ENCODE peak calls at places on chromosomes 4 and X, in ten cellular contexts. One of them, this sample, is unnamed.
A peak's percentile ranks its signal among the peaks of the same experiment; 100 is the strongest.

GRCh38 chr4:88592600-88593448 is 544 bp downstream of the HERC3 start:
- DNase-seq in activated gamma-delta T cell treated with Interleukin-2 at 50 U/mL for 16 hours: peak; percentile 73
- DNase-seq in tibial nerve: peak; percentile 61
- DNase-seq in SJSA1: peak; percentile 77
- DNase-seq in NCI-H510A treated with DMSO at 0.1 percent for 48 hours: peak; percentile 83
- DNase-seq in T-helper 9 cell: peak; percentile 72
- DNase-seq in H54: peak; percentile 62
- DNase-seq in AG04449: no peak
- DNase-seq in A549: peak; percentile 57
- DNase-seq in stimulated activated CD4-positive, alpha-beta T cell treated with anti-CD3 and anti-CD28 coated beads, Interleukin-12 subunit alpha, Interleukin-12 subunit beta, amount 100 ng/mL, for 48 hours: peak; percentile 76
- DNase-seq in this sample: peak; percentile 56

GRCh38 chr4:66946761-66947160 is 598.5 kb downstream of the CENPC start:
- DNase-seq in tibial nerve: no peak
- DNase-seq in T-helper 9 cell: no peak
- DNase-seq in SJSA1: no peak
- DNase-seq in NCI-H510A treated with DMSO at 0.1 percent for 48 hours: no peak
- DNase-seq in H54: no peak
- DNase-seq in stimulated activated CD4-positive, alpha-beta T cell treated with anti-CD3 and anti-CD28 coated beads, Interleukin-12 subunit alpha, Interleukin-12 subunit beta, amount 100 ng/mL, for 48 hours: no peak
- DNase-seq in activated gamma-delta T cell treated with Interleukin-2 at 50 U/mL for 16 hours: no peak
- DNase-seq in AG04449: no peak
- DNase-seq in A549: no peak
- DNase-seq in this sample: no peak

GRCh38 chr4:55249476-55249875 is 96.6 kb upstream of the SRD5A3 start:
- DNase-seq in H54: no peak
- DNase-seq in activated gamma-delta T cell treated with Interleukin-2 at 50 U/mL for 16 hours: no peak
- DNase-seq in A549: no peak
- DNase-seq in stimulated activated CD4-positive, alpha-beta T cell treated with anti-CD3 and anti-CD28 coated beads, Interleukin-12 subunit alpha, Interleukin-12 subunit beta, amount 100 ng/mL, for 48 hours: no peak
- DNase-seq in T-helper 9 cell: no peak
- DNase-seq in tibial nerve: no peak
- DNase-seq in SJSA1: no peak
- DNase-seq in NCI-H510A treated with DMSO at 0.1 percent for 48 hours: no peak
- DNase-seq in AG04449: no peak
- DNase-seq in this sample: no peak

GRCh38 chr4:103982454-103982853 is 262.7 kb upstream of the TACR3 start:
- DNase-seq in T-helper 9 cell: no peak
- DNase-seq in activated gamma-delta T cell treated with Interleukin-2 at 50 U/mL for 16 hours: no peak
- DNase-seq in NCI-H510A treated with DMSO at 0.1 percent for 48 hours: no peak
- DNase-seq in SJSA1: no peak
- DNase-seq in A549: no peak
- DNase-seq in tibial nerve: no peak
- DNase-seq in AG04449: no peak
- DNase-seq in H54: no peak
- DNase-seq in stimulated activated CD4-positive, alpha-beta T cell treated with anti-CD3 and anti-CD28 coated beads, Interleukin-12 subunit alpha, Interleukin-12 subunit beta, amount 100 ng/mL, for 48 hours: no peak
- DNase-seq in this sample: no peak

GRCh38 chr4:151267822-151268535 is 9.0 kb upstream of the PRSS48 start:
- DNase-seq in SJSA1: no peak
- DNase-seq in activated gamma-delta T cell treated with Interleukin-2 at 50 U/mL for 16 hours: no peak
- DNase-seq in tibial nerve: no peak
- DNase-seq in stimulated activated CD4-positive, alpha-beta T cell treated with anti-CD3 and anti-CD28 coated beads, Interleukin-12 subunit alpha, Interleukin-12 subunit beta, amount 100 ng/mL, for 48 hours: no peak
- DNase-seq in T-helper 9 cell: no peak
- DNase-seq in H54: no peak
- DNase-seq in NCI-H510A treated with DMSO at 0.1 percent for 48 hours: no peak
- DNase-seq in AG04449: no peak
- DNase-seq in A549: no peak
- DNase-seq in this sample: no peak

GRCh38 chr4:34293459-34293858 is 1950.9 kb downstream of the ARAP2 start:
- DNase-seq in H54: no peak
- DNase-seq in activated gamma-delta T cell treated with Interleukin-2 at 50 U/mL for 16 hours: no peak
- DNase-seq in stimulated activated CD4-positive, alpha-beta T cell treated with anti-CD3 and anti-CD28 coated beads, Interleukin-12 subunit alpha, Interleukin-12 subunit beta, amount 100 ng/mL, for 48 hours: no peak
- DNase-seq in T-helper 9 cell: no peak
- DNase-seq in A549: no peak
- DNase-seq in SJSA1: no peak
- DNase-seq in tibial nerve: no peak
- DNase-seq in AG04449: no peak
- DNase-seq in NCI-H510A treated with DMSO at 0.1 percent for 48 hours: no peak
- DNase-seq in this sample: no peak

GRCh38 chr4:24770111-24770584 is 25.2 kb upstream of the SOD3 start:
- DNase-seq in tibial nerve: no peak
- DNase-seq in SJSA1: peak; percentile 31
- DNase-seq in stimulated activated CD4-positive, alpha-beta T cell treated with anti-CD3 and anti-CD28 coated beads, Interleukin-12 subunit alpha, Interleukin-12 subunit beta, amount 100 ng/mL, for 48 hours: no peak
- DNase-seq in NCI-H510A treated with DMSO at 0.1 percent for 48 hours: no peak
- DNase-seq in T-helper 9 cell: no peak
- DNase-seq in H54: peak; percentile 25
- DNase-seq in activated gamma-delta T cell treated with Interleukin-2 at 50 U/mL for 16 hours: no peak
- DNase-seq in AG04449: no peak
- DNase-seq in A549: no peak
- DNase-seq in this sample: no peak

GRCh38 chrX:30219372-30219771 is 4.0 kb downstream of the MAGEB2 start:
- DNase-seq in NCI-H510A treated with DMSO at 0.1 percent for 48 hours: peak; percentile 14
- DNase-seq in A549: no peak
- DNase-seq in activated gamma-delta T cell treated with Interleukin-2 at 50 U/mL for 16 hours: no peak
- DNase-seq in SJSA1: no peak
- DNase-seq in H54: no peak
- DNase-seq in stimulated activated CD4-positive, alpha-beta T cell treated with anti-CD3 and anti-CD28 coated beads, Interleukin-12 subunit alpha, Interleukin-12 subunit beta, amount 100 ng/mL, for 48 hours: no peak
- DNase-seq in T-helper 9 cell: no peak
- DNase-seq in AG04449: no peak
- DNase-seq in tibial nerve: no peak
- DNase-seq in this sample: no peak

GRCh38 chrX:100615015-100615414 is 21.6 kb downstream of the TSPAN6 start:
- DNase-seq in H54: peak; percentile 9
- DNase-seq in AG04449: no peak
- DNase-seq in stimulated activated CD4-positive, alpha-beta T cell treated with anti-CD3 and anti-CD28 coated beads, Interleukin-12 subunit alpha, Interleukin-12 subunit beta, amount 100 ng/mL, for 48 hours: no peak
- DNase-seq in A549: peak; percentile 13
- DNase-seq in activated gamma-delta T cell treated with Interleukin-2 at 50 U/mL for 16 hours: no peak
- DNase-seq in NCI-H510A treated with DMSO at 0.1 percent for 48 hours: no peak
- DNase-seq in SJSA1: peak; percentile 64
- DNase-seq in T-helper 9 cell: no peak
- DNase-seq in tibial nerve: no peak
- DNase-seq in this sample: no peak

GRCh38 chr4:119810001-119810400 is 181.4 kb upstream of the PDE5A start:
- DNase-seq in stimulated activated CD4-positive, alpha-beta T cell treated with anti-CD3 and anti-CD28 coated beads, Interleukin-12 subunit alpha, Interleukin-12 subunit beta, amount 100 ng/mL, for 48 hours: no peak
- DNase-seq in A549: no peak
- DNase-seq in AG04449: no peak
- DNase-seq in T-helper 9 cell: no peak
- DNase-seq in NCI-H510A treated with DMSO at 0.1 percent for 48 hours: no peak
- DNase-seq in activated gamma-delta T cell treated with Interleukin-2 at 50 U/mL for 16 hours: no peak
- DNase-seq in SJSA1: no peak
- DNase-seq in tibial nerve: no peak
- DNase-seq in H54: no peak
- DNase-seq in this sample: no peak

GRCh38 chr4:6109842-6110560 is 90.3 kb downstream of the JAKMIP1 start:
- DNase-seq in stimulated activated CD4-positive, alpha-beta T cell treated with anti-CD3 and anti-CD28 coated beads, Interleukin-12 subunit alpha, Interleukin-12 subunit beta, amount 100 ng/mL, for 48 hours: no peak
- DNase-seq in tibial nerve: no peak
- DNase-seq in A549: peak; percentile 11
- DNase-seq in NCI-H510A treated with DMSO at 0.1 percent for 48 hours: peak; percentile 22
- DNase-seq in activated gamma-delta T cell treated with Interleukin-2 at 50 U/mL for 16 hours: no peak
- DNase-seq in H54: no peak
- DNase-seq in T-helper 9 cell: no peak
- DNase-seq in AG04449: no peak
- DNase-seq in SJSA1: no peak
- DNase-seq in this sample: no peak

GRCh38 chr4:123506311-123506685 is 109.7 kb downstream of the SPRY1 start:
- DNase-seq in H54: no peak
- DNase-seq in AG04449: no peak
- DNase-seq in A549: no peak
- DNase-seq in activated gamma-delta T cell treated with Interleukin-2 at 50 U/mL for 16 hours: no peak
- DNase-seq in tibial nerve: no peak
- DNase-seq in SJSA1: no peak
- DNase-seq in NCI-H510A treated with DMSO at 0.1 percent for 48 hours: no peak
- DNase-seq in T-helper 9 cell: no peak
- DNase-seq in stimulated activated CD4-positive, alpha-beta T cell treated with anti-CD3 and anti-CD28 coated beads, Interleukin-12 subunit alpha, Interleukin-12 subunit beta, amount 100 ng/mL, for 48 hours: no peak
- DNase-seq in this sample: no peak

GRCh38 chrX:151984891-151985290 is 10.4 kb upstream of the GABRE start:
- DNase-seq in stimulated activated CD4-positive, alpha-beta T cell treated with anti-CD3 and anti-CD28 coated beads, Interleukin-12 subunit alpha, Interleukin-12 subunit beta, amount 100 ng/mL, for 48 hours: no peak
- DNase-seq in SJSA1: no peak
- DNase-seq in tibial nerve: no peak
- DNase-seq in A549: no peak
- DNase-seq in NCI-H510A treated with DMSO at 0.1 percent for 48 hours: no peak
- DNase-seq in H54: no peak
- DNase-seq in activated gamma-delta T cell treated with Interleukin-2 at 50 U/mL for 16 hours: no peak
- DNase-seq in AG04449: no peak
- DNase-seq in T-helper 9 cell: no peak
- DNase-seq in this sample: no peak

GRCh38 chrX:25130619-25131018 is 114.9 kb upstream of the ARX start:
- DNase-seq in T-helper 9 cell: no peak
- DNase-seq in activated gamma-delta T cell treated with Interleukin-2 at 50 U/mL for 16 hours: no peak
- DNase-seq in stimulated activated CD4-positive, alpha-beta T cell treated with anti-CD3 and anti-CD28 coated beads, Interleukin-12 subunit alpha, Interleukin-12 subunit beta, amount 100 ng/mL, for 48 hours: no peak
- DNase-seq in A549: no peak
- DNase-seq in NCI-H510A treated with DMSO at 0.1 percent for 48 hours: no peak
- DNase-seq in H54: no peak
- DNase-seq in SJSA1: no peak
- DNase-seq in tibial nerve: no peak
- DNase-seq in AG04449: no peak
- DNase-seq in this sample: no peak